ENCODE peak calls at places on chromosomes 7 and 10, in six cellular contexts. One of them, this sample, is unnamed.
A peak's percentile ranks its signal among the peaks of the same experiment; 100 is the strongest.

GRCh38 chr7:151710646-151711434 is 166.1 kb downstream of the PRKAG2 start:
- DNase-seq in lung: no peak
- DNase-seq in psoas muscle: no peak
- DNase-seq in astrocyte of the spinal cord: no peak
- DNase-seq in PC-9: no peak
- DNase-seq in SK-N-SH: no peak
- DNase-seq in this sample: no peak

GRCh38 chr10:44979281-44980181 is 922 bp upstream of the DEPP1 start:
- DNase-seq in lung: no peak
- DNase-seq in psoas muscle: no peak
- DNase-seq in astrocyte of the spinal cord: no peak
- DNase-seq in PC-9: peak; percentile 82
- DNase-seq in SK-N-SH: no peak
- DNase-seq in this sample: no peak

GRCh38 chr7:29106128-29106988 is 40.0 kb downstream of the CPVL start:
- DNase-seq in lung: peak; percentile 47
- DNase-seq in psoas muscle: peak; percentile 21
- DNase-seq in astrocyte of the spinal cord: peak; percentile 64
- DNase-seq in PC-9: peak; percentile 58
- DNase-seq in SK-N-SH: peak; percentile 43
- DNase-seq in this sample: no peak

GRCh38 chr7:116478834-116479233 is 20.7 kb upstream of the CAV2 start:
- DNase-seq in lung: no peak
- DNase-seq in psoas muscle: no peak
- DNase-seq in astrocyte of the spinal cord: no peak
- DNase-seq in PC-9: no peak
- DNase-seq in SK-N-SH: no peak
- DNase-seq in this sample: no peak

GRCh38 chr10:117921421-117921820 is 125.3 kb downstream of the RAB11FIP2 start:
- DNase-seq in lung: no peak
- DNase-seq in psoas muscle: no peak
- DNase-seq in astrocyte of the spinal cord: no peak
- DNase-seq in PC-9: no peak
- DNase-seq in SK-N-SH: no peak
- DNase-seq in this sample: no peak

GRCh38 chr10:7282457-7282856 is 128.4 kb downstream of the SFMBT2 start:
- DNase-seq in lung: no peak
- DNase-seq in psoas muscle: no peak
- DNase-seq in astrocyte of the spinal cord: no peak
- DNase-seq in PC-9: no peak
- DNase-seq in SK-N-SH: no peak
- DNase-seq in this sample: no peak

GRCh38 chr7:16989883-16990413 is 108.2 kb upstream of the AGR3 start:
- DNase-seq in lung: peak; percentile 88
- DNase-seq in psoas muscle: peak; percentile 43
- DNase-seq in astrocyte of the spinal cord: peak; percentile 85
- DNase-seq in PC-9: peak; percentile 99
- DNase-seq in SK-N-SH: no peak
- DNase-seq in this sample: no peak

GRCh38 chr10:102504179-102504975 is 605 bp downstream of the SUFU start:
- DNase-seq in lung: peak; percentile 48
- DNase-seq in psoas muscle: peak; percentile 35
- DNase-seq in astrocyte of the spinal cord: peak; percentile 23
- DNase-seq in PC-9: no peak
- DNase-seq in SK-N-SH: peak; percentile 44
- DNase-seq in this sample: no peak

GRCh38 chr7:90552521-90552920 is 43.6 kb upstream of the CDK14 start:
- DNase-seq in lung: no peak
- DNase-seq in psoas muscle: no peak
- DNase-seq in astrocyte of the spinal cord: peak; percentile 37
- DNase-seq in PC-9: no peak
- DNase-seq in SK-N-SH: no peak
- DNase-seq in this sample: no peak

GRCh38 chr7:120460928-120461327 is 188.0 kb downstream of the KCND2 start:
- DNase-seq in lung: no peak
- DNase-seq in psoas muscle: no peak
- DNase-seq in astrocyte of the spinal cord: no peak
- DNase-seq in PC-9: no peak
- DNase-seq in SK-N-SH: no peak
- DNase-seq in this sample: no peak

GRCh38 chr7:78679477-78679876 is 774.0 kb downstream of the MAGI2 start:
- DNase-seq in lung: no peak
- DNase-seq in psoas muscle: no peak
- DNase-seq in astrocyte of the spinal cord: no peak
- DNase-seq in PC-9: no peak
- DNase-seq in SK-N-SH: no peak
- DNase-seq in this sample: no peak

GRCh38 chr7:157266272-157266671 is 70.5 kb upstream of the DNAJB6 start:
- DNase-seq in lung: no peak
- DNase-seq in psoas muscle: no peak
- DNase-seq in astrocyte of the spinal cord: peak; percentile 7
- DNase-seq in PC-9: no peak
- DNase-seq in SK-N-SH: no peak
- DNase-seq in this sample: no peak

GRCh38 chr10:106500585-106501525 is 663.7 kb downstream of the SORCS1 start:
- DNase-seq in lung: no peak
- DNase-seq in psoas muscle: no peak
- DNase-seq in astrocyte of the spinal cord: peak; percentile 10
- DNase-seq in PC-9: no peak
- DNase-seq in SK-N-SH: no peak
- DNase-seq in this sample: no peak

GRCh38 chr7:112630565-112630964 is 149.8 kb downstream of the LSMEM1 start:
- DNase-seq in lung: no peak
- DNase-seq in psoas muscle: no peak
- DNase-seq in astrocyte of the spinal cord: peak; percentile 63
- DNase-seq in PC-9: no peak
- DNase-seq in SK-N-SH: no peak
- DNase-seq in this sample: no peak

DNA sequence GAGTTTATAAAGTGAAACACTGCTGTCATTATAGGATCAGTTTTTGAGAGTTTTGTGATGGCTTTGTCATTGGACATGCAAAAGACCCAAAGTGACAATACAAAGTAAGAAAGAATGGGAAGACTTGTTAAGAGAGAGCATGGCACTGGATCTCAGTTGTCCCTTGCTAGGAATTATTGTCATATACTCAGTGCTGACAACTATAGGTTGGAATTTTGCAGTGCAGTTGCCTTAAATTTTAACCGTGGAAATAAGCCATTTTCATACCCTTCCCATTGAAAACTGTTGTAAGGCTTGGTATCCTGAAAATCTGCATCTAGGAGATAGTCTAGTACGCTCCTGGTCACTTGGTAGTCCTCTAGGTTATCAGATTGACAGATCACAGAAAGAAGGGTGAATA is 1156.7 kb downstream of the GATA3 start:
- DNase-seq in lung: no peak
- DNase-seq in psoas muscle: no peak
- DNase-seq in astrocyte of the spinal cord: no peak
- DNase-seq in PC-9: no peak
- DNase-seq in SK-N-SH: no peak
- DNase-seq in this sample: no peak
- TF ChIP-seq CTCF in lung: no peak
- TF ChIP-seq CTCF in psoas muscle: peak; percentile 9
- TF ChIP-seq CTCF in astrocyte of the spinal cord: peak; percentile 53
- TF ChIP-seq CTCF in PC-9: no peak
- TF ChIP-seq CTCF in SK-N-SH: peak; percentile 60
- TF ChIP-seq CTCF in this sample: peak; percentile 20

GRCh38 chr10:47260505-47261111 is 39.4 kb upstream of the GDF10 start:
- DNase-seq in lung: no peak
- DNase-seq in psoas muscle: no peak
- DNase-seq in astrocyte of the spinal cord: no peak
- DNase-seq in PC-9: no peak
- DNase-seq in SK-N-SH: peak; percentile 66
- DNase-seq in this sample: no peak
- TF ChIP-seq CTCF in lung: no peak
- TF ChIP-seq CTCF in psoas muscle: no peak
- TF ChIP-seq CTCF in astrocyte of the spinal cord: no peak
- TF ChIP-seq CTCF in PC-9: no peak
- TF ChIP-seq CTCF in SK-N-SH: no peak
- TF ChIP-seq CTCF in this sample: no peak

GRCh38 chr10:47237316-47238260 is 62.4 kb upstream of the GDF10 start:
- DNase-seq in lung: no peak
- DNase-seq in psoas muscle: no peak
- DNase-seq in astrocyte of the spinal cord: no peak
- DNase-seq in PC-9: no peak
- DNase-seq in SK-N-SH: no peak
- DNase-seq in this sample: no peak
- TF ChIP-seq CTCF in lung: no peak
- TF ChIP-seq CTCF in psoas muscle: no peak
- TF ChIP-seq CTCF in astrocyte of the spinal cord: no peak
- TF ChIP-seq CTCF in PC-9: no peak
- TF ChIP-seq CTCF in SK-N-SH: no peak
- TF ChIP-seq CTCF in this sample: no peak

GRCh38 chr10:72334832-72335393 is 19.8 kb downstream of the DNAJB12 start:
- DNase-seq in lung: peak; percentile 86
- DNase-seq in psoas muscle: peak; percentile 91
- DNase-seq in astrocyte of the spinal cord: peak; percentile 100
- DNase-seq in PC-9: no peak
- DNase-seq in SK-N-SH: peak; percentile 56
- DNase-seq in this sample: no peak
- TF ChIP-seq CTCF in lung: no peak
- TF ChIP-seq CTCF in psoas muscle: no peak
- TF ChIP-seq CTCF in astrocyte of the spinal cord: peak; percentile 43
- TF ChIP-seq CTCF in PC-9: no peak
- TF ChIP-seq CTCF in SK-N-SH: peak; percentile 16
- TF ChIP-seq CTCF in this sample: no peak

GRCh38 chr7:101470668-101471067 is 108.0 kb downstream of the COL26A1 start:
- DNase-seq in lung: no peak
- DNase-seq in psoas muscle: no peak
- DNase-seq in astrocyte of the spinal cord: no peak
- DNase-seq in PC-9: no peak
- DNase-seq in SK-N-SH: no peak
- DNase-seq in this sample: no peak

GRCh38 chr7:101479217-101479616 is 116.5 kb downstream of the COL26A1 start:
- DNase-seq in lung: no peak
- DNase-seq in psoas muscle: no peak
- DNase-seq in astrocyte of the spinal cord: no peak
- DNase-seq in PC-9: no peak
- DNase-seq in SK-N-SH: no peak
- DNase-seq in this sample: no peak

DNA sequence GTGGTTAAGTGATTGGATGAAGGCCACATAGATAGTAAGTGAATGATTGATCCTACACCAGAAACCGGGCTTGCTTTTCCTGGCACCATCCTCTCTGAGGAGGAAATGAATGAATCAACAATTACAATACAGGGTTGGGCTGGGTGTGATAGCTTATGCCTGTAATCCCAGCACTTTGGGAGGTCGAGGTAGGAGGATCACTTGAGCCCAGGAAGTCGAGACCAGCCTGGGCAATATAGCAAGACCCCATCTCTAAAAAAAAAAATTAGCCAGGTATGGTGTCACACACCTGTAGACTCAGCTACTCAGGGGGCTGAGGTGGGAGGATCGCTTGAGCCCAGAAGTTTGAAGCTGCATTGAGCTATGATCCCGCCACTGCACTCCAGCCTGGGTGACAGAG is 111.5 kb downstream of the COL26A1 start:
- DNase-seq in lung: no peak
- DNase-seq in psoas muscle: no peak
- DNase-seq in astrocyte of the spinal cord: no peak
- DNase-seq in PC-9: no peak
- DNase-seq in SK-N-SH: no peak
- DNase-seq in this sample: no peak
- TF ChIP-seq CTCF in lung: no peak
- TF ChIP-seq CTCF in psoas muscle: no peak
- TF ChIP-seq CTCF in astrocyte of the spinal cord: no peak
- TF ChIP-seq CTCF in PC-9: no peak
- TF ChIP-seq CTCF in SK-N-SH: no peak
- TF ChIP-seq CTCF in this sample: no peak

GRCh38 chr10:86155034-86155656 is 211.4 kb downstream of the GRID1 start:
- DNase-seq in lung: no peak
- DNase-seq in psoas muscle: no peak
- DNase-seq in astrocyte of the spinal cord: no peak
- DNase-seq in PC-9: no peak
- DNase-seq in SK-N-SH: peak; percentile 53
- DNase-seq in this sample: no peak
- TF ChIP-seq CTCF in lung: no peak
- TF ChIP-seq CTCF in psoas muscle: no peak
- TF ChIP-seq CTCF in astrocyte of the spinal cord: no peak
- TF ChIP-seq CTCF in PC-9: no peak
- TF ChIP-seq CTCF in SK-N-SH: no peak
- TF ChIP-seq CTCF in this sample: no peak

GRCh38 chr10:98748298-98748697 is 301.6 kb upstream of the HPS1 start:
- DNase-seq in lung: no peak
- DNase-seq in psoas muscle: no peak
- DNase-seq in astrocyte of the spinal cord: peak; percentile 1
- DNase-seq in PC-9: no peak
- DNase-seq in SK-N-SH: peak; percentile 24
- DNase-seq in this sample: no peak
- TF ChIP-seq CTCF in lung: no peak
- TF ChIP-seq CTCF in psoas muscle: no peak
- TF ChIP-seq CTCF in astrocyte of the spinal cord: peak; percentile 10
- TF ChIP-seq CTCF in PC-9: peak; percentile 52
- TF ChIP-seq CTCF in SK-N-SH: peak; percentile 22
- TF ChIP-seq CTCF in this sample: peak; percentile 48

GRCh38 chr7:134625571-134625970 is 21.1 kb upstream of the BPGM start:
- DNase-seq in lung: no peak
- DNase-seq in psoas muscle: no peak
- DNase-seq in astrocyte of the spinal cord: peak; percentile 73
- DNase-seq in PC-9: no peak
- DNase-seq in SK-N-SH: no peak
- DNase-seq in this sample: no peak

GRCh38 chr7:134627775-134628153 is 18.9 kb upstream of the BPGM start:
- DNase-seq in lung: no peak
- DNase-seq in psoas muscle: no peak
- DNase-seq in astrocyte of the spinal cord: no peak
- DNase-seq in PC-9: no peak
- DNase-seq in SK-N-SH: no peak
- DNase-seq in this sample: no peak

GRCh38 chr7:134629445-134629844 is 17.2 kb upstream of the BPGM start:
- DNase-seq in lung: no peak
- DNase-seq in psoas muscle: no peak
- DNase-seq in astrocyte of the spinal cord: no peak
- DNase-seq in PC-9: no peak
- DNase-seq in SK-N-SH: no peak
- DNase-seq in this sample: no peak

GRCh38 chr7:134630237-134630636 is 16.4 kb upstream of the BPGM start:
- DNase-seq in lung: no peak
- DNase-seq in psoas muscle: no peak
- DNase-seq in astrocyte of the spinal cord: no peak
- DNase-seq in PC-9: no peak
- DNase-seq in SK-N-SH: no peak
- DNase-seq in this sample: no peak

DNA sequence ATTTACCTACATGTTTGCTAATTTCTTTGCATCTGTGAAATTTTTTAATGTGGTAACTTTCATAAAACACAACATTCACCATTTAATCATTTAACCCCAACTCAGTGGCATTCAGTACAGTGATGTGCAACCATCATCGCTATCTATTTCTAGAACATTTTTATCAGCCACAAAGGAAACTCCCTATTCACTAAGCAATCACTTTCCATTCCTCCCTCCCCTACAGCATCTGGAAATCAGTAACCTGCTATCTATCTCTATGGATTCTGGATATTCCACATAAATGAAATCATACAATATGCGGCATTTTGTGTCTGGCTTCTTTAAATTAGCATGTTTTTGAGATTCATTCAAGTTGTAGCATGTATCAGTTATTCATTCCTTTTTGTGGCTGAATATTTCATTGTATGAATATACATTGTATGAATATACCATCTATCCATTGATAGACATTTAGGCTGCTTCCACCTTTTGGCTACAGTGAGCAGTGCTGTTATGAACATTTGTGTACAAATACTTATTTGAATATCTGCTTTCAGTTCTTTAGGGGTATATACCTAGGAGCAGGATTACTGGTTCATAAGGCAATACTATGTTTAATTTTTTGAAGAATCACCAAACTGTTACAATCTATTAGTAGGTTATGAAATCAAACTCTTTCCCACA is 19.4 kb upstream of the BPGM start:
- DNase-seq in lung: no peak
- DNase-seq in psoas muscle: no peak
- DNase-seq in astrocyte of the spinal cord: no peak
- DNase-seq in PC-9: no peak
- DNase-seq in SK-N-SH: no peak
- DNase-seq in this sample: no peak
- TF ChIP-seq CTCF in lung: no peak
- TF ChIP-seq CTCF in psoas muscle: no peak
- TF ChIP-seq CTCF in astrocyte of the spinal cord: no peak
- TF ChIP-seq CTCF in PC-9: no peak
- TF ChIP-seq CTCF in SK-N-SH: no peak
- TF ChIP-seq CTCF in this sample: no peak